ENCODE peak calls at places on chromosomes 7 and 10, in five cellular contexts. One of them, this sample, is unnamed.

GRCh38 chr7:81715984-81716588 is 53.8 kb downstream of the HGF start:
- DNase-seq in RWPE1: peak
- DNase-seq in dorsolateral prefrontal cortex: no peak
- DNase-seq in stomach: no peak
- DNase-seq in transverse colon: no peak
- DNase-seq in this sample: no peak

GRCh38 chr7:26008428-26008827 is 143.6 kb upstream of the NFE2L3 start:
- DNase-seq in dorsolateral prefrontal cortex: no peak
- DNase-seq in stomach: no peak
- DNase-seq in transverse colon: no peak
- DNase-seq in RWPE1: no peak
- DNase-seq in this sample: no peak

GRCh38 chr7:85191383-85191782 is 4.5 kb upstream of the SEMA3D start:
- DNase-seq in dorsolateral prefrontal cortex: no peak
- DNase-seq in RWPE1: peak
- DNase-seq in stomach: no peak
- DNase-seq in transverse colon: no peak
- DNase-seq in this sample: no peak

GRCh38 chr10:6014241-6014761 is 37.0 kb upstream of the IL15RA start:
- DNase-seq in RWPE1: peak
- DNase-seq in dorsolateral prefrontal cortex: no peak
- DNase-seq in transverse colon: peak
- DNase-seq in stomach: peak
- DNase-seq in this sample: peak

GRCh38 chr10:5575144-5575481 is 50.4 kb downstream of the CALML3 start:
- DNase-seq in dorsolateral prefrontal cortex: no peak
- DNase-seq in transverse colon: no peak
- DNase-seq in stomach: no peak
- DNase-seq in RWPE1: no peak
- DNase-seq in this sample: no peak

GRCh38 chr7:18290223-18290622 is 205.3 kb upstream of the HDAC9 start:
- DNase-seq in stomach: no peak
- DNase-seq in dorsolateral prefrontal cortex: no peak
- DNase-seq in transverse colon: no peak
- DNase-seq in RWPE1: no peak
- DNase-seq in this sample: no peak

GRCh38 chr7:48511021-48511579 is 339.8 kb downstream of the ABCA13 start:
- DNase-seq in stomach: no peak
- DNase-seq in transverse colon: no peak
- DNase-seq in RWPE1: no peak
- DNase-seq in dorsolateral prefrontal cortex: no peak
- DNase-seq in this sample: no peak

GRCh38 chr10:86254526-86255174 is 111.9 kb downstream of the GRID1 start:
- DNase-seq in RWPE1: peak
- DNase-seq in stomach: no peak
- DNase-seq in transverse colon: no peak
- DNase-seq in dorsolateral prefrontal cortex: no peak
- DNase-seq in this sample: no peak

GRCh38 chr10:42866115-42866995 is 83.8 kb downstream of the BMS1 start:
- DNase-seq in transverse colon: peak
- DNase-seq in RWPE1: peak
- DNase-seq in dorsolateral prefrontal cortex: peak
- DNase-seq in stomach: peak
- DNase-seq in this sample: peak

GRCh38 chr10:132712291-132712690 is 73.7 kb downstream of the NKX6-2 start:
- DNase-seq in transverse colon: no peak
- DNase-seq in dorsolateral prefrontal cortex: no peak
- DNase-seq in stomach: no peak
- DNase-seq in RWPE1: no peak
- DNase-seq in this sample: no peak

GRCh38 chr10:58514102-58514472 is 1.4 kb downstream of the BICC1 start:
- DNase-seq in stomach: no peak
- DNase-seq in transverse colon: no peak
- DNase-seq in RWPE1: no peak
- DNase-seq in dorsolateral prefrontal cortex: no peak
- DNase-seq in this sample: no peak

GRCh38 chr10:127563718-127564553 is 14.8 kb downstream of the NPS start:
- DNase-seq in stomach: no peak
- DNase-seq in RWPE1: no peak
- DNase-seq in dorsolateral prefrontal cortex: peak
- DNase-seq in transverse colon: peak
- DNase-seq in this sample: no peak

GRCh38 chr10:121831777-121832176 is 96.1 kb downstream of the ATE1 start:
- DNase-seq in dorsolateral prefrontal cortex: no peak
- DNase-seq in transverse colon: no peak
- DNase-seq in RWPE1: no peak
- DNase-seq in stomach: no peak
- DNase-seq in this sample: no peak

GRCh38 chr10:91587710-91588638 is 44.9 kb downstream of the PPP1R3C start:
- DNase-seq in stomach: no peak
- DNase-seq in dorsolateral prefrontal cortex: no peak
- DNase-seq in RWPE1: peak
- DNase-seq in transverse colon: no peak
- DNase-seq in this sample: no peak

GRCh38 chr10:112986791-112987190 is 36.7 kb downstream of the TCF7L2 start:
- DNase-seq in stomach: no peak
- DNase-seq in RWPE1: no peak
- DNase-seq in dorsolateral prefrontal cortex: no peak
- DNase-seq in transverse colon: no peak
- DNase-seq in this sample: no peak
- H3K27ac ChIP-seq in stomach: peak
- H3K27ac ChIP-seq in RWPE1: no peak
- H3K27ac ChIP-seq in dorsolateral prefrontal cortex: no peak
- H3K27ac ChIP-seq in transverse colon: peak
- H3K27ac ChIP-seq in this sample: no peak

DNA sequence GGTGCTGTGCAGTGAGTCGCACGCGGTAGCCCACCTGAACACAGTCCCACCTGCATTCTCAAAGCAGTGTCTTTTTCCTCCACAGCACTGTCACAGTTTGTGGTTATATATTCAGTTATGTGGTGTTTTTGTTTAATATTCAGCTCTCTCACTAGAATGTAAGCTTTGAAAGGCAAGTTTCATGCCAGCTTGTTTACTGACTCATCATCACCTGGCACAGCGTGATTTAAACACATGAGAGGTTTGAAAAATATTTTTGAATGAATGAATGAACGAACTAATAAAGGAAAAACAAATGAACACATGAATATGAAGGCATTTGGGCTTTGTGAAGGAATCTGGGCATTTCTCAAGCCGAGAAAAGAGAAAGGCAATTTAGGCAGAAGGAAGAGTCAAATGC is 51.9 kb upstream of the TM9SF3 start:
- DNase-seq in transverse colon: no peak
- DNase-seq in RWPE1: no peak
- DNase-seq in dorsolateral prefrontal cortex: no peak
- DNase-seq in stomach: no peak
- DNase-seq in this sample: no peak
- H3K27ac ChIP-seq in transverse colon: no peak
- H3K27ac ChIP-seq in RWPE1: no peak
- H3K27ac ChIP-seq in dorsolateral prefrontal cortex: no peak
- H3K27ac ChIP-seq in stomach: no peak
- H3K27ac ChIP-seq in this sample: no peak

GRCh38 chr10:95476482-95477174 is 84.5 kb downstream of the SORBS1 start:
- DNase-seq in transverse colon: no peak
- DNase-seq in dorsolateral prefrontal cortex: no peak
- DNase-seq in stomach: no peak
- DNase-seq in RWPE1: no peak
- DNase-seq in this sample: no peak
- H3K27ac ChIP-seq in transverse colon: peak
- H3K27ac ChIP-seq in dorsolateral prefrontal cortex: peak
- H3K27ac ChIP-seq in stomach: peak
- H3K27ac ChIP-seq in RWPE1: no peak
- H3K27ac ChIP-seq in this sample: peak

GRCh38 chr7:126361183-126361582 is 891.6 kb downstream of the GRM8 start:
- DNase-seq in stomach: no peak
- DNase-seq in transverse colon: no peak
- DNase-seq in dorsolateral prefrontal cortex: no peak
- DNase-seq in RWPE1: no peak
- DNase-seq in this sample: no peak
- H3K27ac ChIP-seq in stomach: no peak
- H3K27ac ChIP-seq in transverse colon: no peak
- H3K27ac ChIP-seq in dorsolateral prefrontal cortex: no peak
- H3K27ac ChIP-seq in RWPE1: no peak
- H3K27ac ChIP-seq in this sample: no peak

GRCh38 chr10:31037749-31038148 is 6.1 kb upstream of the ZNF438 start:
- DNase-seq in dorsolateral prefrontal cortex: no peak
- DNase-seq in stomach: no peak
- DNase-seq in transverse colon: no peak
- DNase-seq in RWPE1: no peak
- DNase-seq in this sample: no peak

GRCh38 chr10:31034041-31034918 is 2.6 kb upstream of the ZNF438 start:
- DNase-seq in dorsolateral prefrontal cortex: no peak
- DNase-seq in transverse colon: no peak
- DNase-seq in stomach: no peak
- DNase-seq in RWPE1: no peak
- DNase-seq in this sample: no peak

GRCh38 chr10:31032515-31033132 is 959 bp upstream of the ZNF438 start:
- DNase-seq in stomach: no peak
- DNase-seq in RWPE1: no peak
- DNase-seq in transverse colon: peak
- DNase-seq in dorsolateral prefrontal cortex: peak
- DNase-seq in this sample: no peak

GRCh38 chr10:31033166-31033565 is 1.5 kb upstream of the ZNF438 start:
- DNase-seq in dorsolateral prefrontal cortex: no peak
- DNase-seq in transverse colon: no peak
- DNase-seq in RWPE1: no peak
- DNase-seq in stomach: no peak
- DNase-seq in this sample: no peak

GRCh38 chr10:31036209-31036608 is 4.5 kb upstream of the ZNF438 start:
- DNase-seq in dorsolateral prefrontal cortex: no peak
- DNase-seq in transverse colon: no peak
- DNase-seq in stomach: no peak
- DNase-seq in RWPE1: no peak
- DNase-seq in this sample: no peak
- H3K27ac ChIP-seq in dorsolateral prefrontal cortex: no peak
- H3K27ac ChIP-seq in transverse colon: no peak
- H3K27ac ChIP-seq in stomach: no peak
- H3K27ac ChIP-seq in RWPE1: no peak
- H3K27ac ChIP-seq in this sample: no peak

DNA sequence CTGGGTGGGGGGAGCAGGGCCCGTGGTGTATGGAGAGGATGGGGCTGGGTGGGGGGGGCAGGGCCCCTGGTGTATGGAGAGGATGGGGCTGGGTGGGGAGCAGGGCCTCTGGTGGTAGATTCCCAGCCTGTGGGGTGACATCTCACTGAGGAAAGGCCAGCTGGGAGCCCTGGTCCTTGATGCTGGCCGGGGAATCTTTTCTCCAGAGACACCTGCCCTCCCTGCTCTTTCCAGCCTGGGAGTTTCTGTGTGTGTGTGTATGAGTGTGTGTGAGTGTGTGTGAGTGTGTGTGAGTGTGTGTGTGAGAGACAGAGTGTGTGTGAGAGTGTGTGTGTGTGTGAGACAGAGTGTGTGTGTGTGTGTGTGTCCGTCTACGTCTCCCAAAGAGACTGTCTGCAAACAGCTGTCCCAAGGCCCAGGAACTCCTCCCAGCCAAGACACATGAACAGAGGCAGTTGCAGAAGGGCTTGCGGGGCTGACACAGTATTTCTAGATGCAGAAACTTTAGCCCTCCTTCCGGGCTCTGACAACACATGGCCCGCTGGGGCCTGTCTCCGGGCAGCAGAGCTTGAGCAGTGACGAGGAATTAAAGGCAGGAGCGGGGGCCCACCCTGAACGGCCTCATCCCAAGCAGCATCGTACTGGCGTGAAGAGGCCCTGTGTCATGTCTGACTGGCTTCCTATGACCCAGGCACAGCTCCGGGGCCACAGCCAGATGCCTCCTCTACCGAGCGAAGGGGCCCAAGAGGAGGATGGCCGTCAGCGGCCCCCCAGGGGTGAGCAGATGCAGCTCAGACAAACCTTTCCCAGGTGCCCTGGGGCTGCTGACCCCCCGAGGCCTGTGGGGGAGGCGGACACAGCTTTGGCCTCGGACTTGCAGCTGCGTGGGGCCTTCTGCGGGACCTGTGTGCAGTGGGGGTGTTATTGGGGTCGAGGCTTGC is 24.3 kb downstream of the FAM20C start:
- DNase-seq in transverse colon: no peak
- DNase-seq in RWPE1: no peak
- DNase-seq in dorsolateral prefrontal cortex: no peak
- DNase-seq in stomach: no peak
- DNase-seq in this sample: no peak
- H3K27ac ChIP-seq in transverse colon: peak
- H3K27ac ChIP-seq in RWPE1: peak
- H3K27ac ChIP-seq in dorsolateral prefrontal cortex: no peak
- H3K27ac ChIP-seq in stomach: peak
- H3K27ac ChIP-seq in this sample: no peak

DNA sequence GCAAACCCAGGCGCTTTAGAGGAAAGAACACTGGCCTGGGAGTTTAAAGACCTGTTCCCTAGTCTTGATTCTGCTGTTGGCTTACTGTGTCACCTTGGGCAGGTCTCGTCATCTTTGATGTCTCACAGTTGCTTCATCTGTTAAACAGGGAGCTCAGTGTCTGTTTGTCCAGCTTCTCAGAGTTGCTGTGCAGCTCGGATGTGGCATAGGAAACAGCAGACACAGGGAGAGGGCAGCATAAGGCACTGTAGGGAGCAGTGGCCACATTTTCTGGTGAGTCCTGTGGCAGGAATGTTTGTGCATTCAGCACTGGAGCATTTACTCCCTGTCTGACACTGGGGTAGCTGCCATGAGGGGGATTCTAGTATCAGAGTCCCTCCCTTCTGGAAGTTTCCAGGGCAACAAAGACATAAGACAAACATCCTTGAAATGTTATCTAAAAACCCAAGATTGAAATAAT is 2.0 kb downstream of the REPIN1 start:
- DNase-seq in stomach: no peak
- DNase-seq in RWPE1: no peak
- DNase-seq in transverse colon: no peak
- DNase-seq in dorsolateral prefrontal cortex: no peak
- DNase-seq in this sample: no peak
- H3K27ac ChIP-seq in stomach: peak
- H3K27ac ChIP-seq in RWPE1: peak
- H3K27ac ChIP-seq in transverse colon: peak
- H3K27ac ChIP-seq in dorsolateral prefrontal cortex: peak
- H3K27ac ChIP-seq in this sample: peak

This sample was measured in caudate nucleus.